ENCODE peak calls at places on chromosomes 2 and 18, in five cellular contexts. W, Z, L, V and I are unnamed samples.

GRCh38 chr2:148231858-148232257 is 211.0 kb downstream of the MBD5 start:
- DNase-seq in W (no peak), Z (no peak), L (peak), V (no peak), I (no peak)

GRCh38 chr18:32769242-32770180 is 3.3 kb downstream of the KLHL14 start:
- DNase-seq in W (no peak), Z (no peak), L (peak), V (no peak), I (no peak)

GRCh38 chr2:102256281-102256680 is 55.1 kb upstream of the IL1RL1 start:
- DNase-seq in W (no peak), Z (no peak), L (no peak), V (no peak), I (no peak)

GRCh38 chr18:68438983-68439382 is 275.9 kb downstream of the TMX3 start:
- DNase-seq in W (no peak), Z (no peak), L (no peak), V (no peak), I (no peak)

GRCh38 chr2:150478206-150478974 is 9.1 kb downstream of the RND3 start:
- DNase-seq in W (no peak), Z (no peak), L (no peak), V (no peak), I (no peak)

GRCh38 chr2:40690525-40690924 is 238.6 kb upstream of the SLC8A1 start:
- DNase-seq in W (no peak), Z (no peak), L (no peak), V (no peak), I (no peak)

GRCh38 chr2:7497223-7497622 is 580.0 kb downstream of the RNF144A start:
- DNase-seq in W (no peak), Z (no peak), L (no peak), V (no peak), I (no peak)

GRCh38 chr18:12391487-12392136 is 14.6 kb upstream of the AFG3L2 start:
- DNase-seq in W (peak), Z (no peak), L (peak), V (peak), I (peak)

GRCh38 chr2:42925742-42926437 is 133.5 kb upstream of the HAAO start:
- DNase-seq in W (no peak), Z (no peak), L (peak), V (no peak), I (no peak)

GRCh38 chr18:22171263-22171838 is 2.0 kb downstream of the GATA6 start:
- DNase-seq in W (peak), Z (no peak), L (no peak), V (no peak), I (no peak)

GRCh38 chr18:48893061-48893558 is 57.7 kb downstream of the SMAD7 start:
- DNase-seq in W (no peak), Z (no peak), L (no peak), V (no peak), I (no peak)

GRCh38 chr2:205909194-205909572 is 176.8 kb downstream of the INO80D start:
- DNase-seq in W (no peak), Z (no peak), L (no peak), V (no peak), I (peak)
- H3K27ac ChIP-seq in W (no peak), Z (no peak), L (no peak), V (no peak), I (peak)

GRCh38 chr2:237234268-237234667 is 148.6 kb downstream of the COPS8 start:
- DNase-seq in W (no peak), Z (no peak), L (no peak), V (no peak), I (no peak)
- TF ChIP-seq EP300 in W (peak), Z (no peak), L (no peak), V (no peak), I (no peak)

GRCh38 chr2:168974370-168974769 is 56.8 kb downstream of the ABCB11 start:
- DNase-seq in W (no peak), Z (no peak), L (no peak), V (no peak), I (no peak)

GRCh38 chr2:168970860-168971650 is 60.1 kb downstream of the ABCB11 start:
- DNase-seq in W (no peak), Z (no peak), L (no peak), V (no peak), I (no peak)

GRCh38 chr2:168978461-168978861 is 52.7 kb downstream of the ABCB11 start:
- DNase-seq in W (no peak), Z (no peak), L (no peak), V (no peak), I (no peak)

GRCh38 chr2:168977608-168978007 is 53.5 kb downstream of the ABCB11 start:
- DNase-seq in W (no peak), Z (no peak), L (no peak), V (peak), I (no peak)

DNA sequence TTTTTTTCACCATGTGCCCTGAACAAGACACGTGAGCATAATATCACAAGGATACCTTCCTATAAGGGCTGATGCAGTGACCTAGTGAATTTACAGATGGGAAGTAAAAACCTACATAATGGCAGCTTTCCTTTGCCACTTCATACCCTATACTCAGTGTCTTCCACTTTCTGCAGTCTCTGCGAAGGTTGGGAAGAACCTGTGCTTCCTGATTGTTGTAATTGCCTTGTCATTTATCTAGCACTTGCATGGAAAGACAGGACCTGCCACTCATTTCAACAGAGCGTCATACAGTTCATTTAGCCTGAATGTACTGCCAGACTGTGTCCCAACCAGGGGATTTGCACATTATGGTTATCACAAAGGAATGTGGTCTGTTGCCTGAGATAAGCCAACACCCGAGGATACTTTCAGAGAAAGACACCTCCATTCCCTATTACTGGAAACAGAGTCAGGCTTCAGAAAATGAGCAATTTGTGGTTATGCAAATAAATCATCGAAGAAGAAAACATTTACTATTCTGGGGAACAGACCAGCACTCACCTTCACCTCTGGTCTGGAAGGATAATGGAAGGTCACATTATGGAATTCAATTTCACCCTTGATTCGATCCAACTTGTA is 55.0 kb downstream of the ABCB11 start:
- DNase-seq in W (no peak), Z (no peak), L (no peak), V (peak), I (no peak)
- H3K27ac ChIP-seq in W (no peak), Z (no peak), L (no peak), V (peak), I (no peak)

GRCh38 chr2:113061241-113061640 is 2.2 kb downstream of the IL36RN start:
- DNase-seq in W (no peak), Z (peak), L (no peak), V (no peak), I (no peak)

GRCh38 chr2:113064898-113065297 is 2.9 kb upstream of the IL1F10 start:
- DNase-seq in W (no peak), Z (peak), L (no peak), V (no peak), I (no peak)

GRCh38 chr2:113067681-113068080 is at the start of gene IL1F10:
- DNase-seq in W (no peak), Z (peak), L (no peak), V (no peak), I (no peak)

GRCh38 chr2:113061896-113062770 is 3.1 kb downstream of the IL36RN start:
- DNase-seq in W (no peak), Z (peak), L (no peak), V (no peak), I (no peak)

GRCh38 chr2:113064281-113064680 is 3.5 kb upstream of the IL1F10 start:
- DNase-seq in W (no peak), Z (peak), L (no peak), V (no peak), I (no peak)
- TF ChIP-seq EP300 in W (no peak), Z (no peak), L (no peak), V (no peak), I (no peak)

DNA sequence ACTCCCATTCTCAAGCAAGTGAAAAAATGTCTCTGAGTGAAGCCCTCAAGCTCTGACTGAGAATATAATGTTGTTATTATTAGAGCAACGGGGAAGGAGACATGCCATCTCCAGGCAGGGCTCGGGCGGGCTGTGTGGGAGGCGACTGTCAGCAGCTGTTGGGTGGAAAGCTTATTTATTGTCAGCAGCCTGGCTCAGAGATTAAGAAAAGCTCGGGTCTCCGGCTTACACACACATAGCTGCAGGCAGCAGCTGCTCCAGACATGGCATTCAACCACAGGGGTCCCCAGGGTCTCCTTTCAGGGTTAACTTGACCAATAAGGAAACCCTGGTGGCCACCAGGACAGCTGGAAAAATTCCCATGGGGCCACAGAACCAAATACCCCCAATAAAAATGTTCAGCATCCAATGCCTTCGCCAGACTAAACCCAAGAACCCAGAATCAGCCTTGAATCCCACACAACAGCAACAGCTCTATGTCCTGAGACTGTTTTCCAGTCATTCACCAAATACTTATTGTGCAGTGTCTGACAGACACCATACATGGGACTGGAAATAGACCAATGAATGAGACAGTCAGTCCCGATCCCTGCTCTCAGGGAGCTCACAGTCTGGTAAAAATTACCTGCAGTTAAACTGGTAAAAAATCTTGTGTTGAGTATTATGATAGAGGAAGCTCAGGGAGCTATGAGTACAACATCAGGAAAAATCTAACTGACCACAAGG is 70.5 kb upstream of the RTN4 start:
- DNase-seq in W (peak), Z (no peak), L (no peak), V (peak), I (peak)
- H3K27ac ChIP-seq in W (no peak), Z (peak), L (no peak), V (peak), I (peak)

GRCh38 chr2:234203135-234203984 is 152.9 kb downstream of the SPP2 start:
- DNase-seq in W (no peak), Z (peak), L (peak), V (no peak), I (no peak)
- TF ChIP-seq EP300 in W (no peak), Z (no peak), L (no peak), V (no peak), I (no peak)

GRCh38 chr2:117232305-117232704 is 582.2 kb upstream of the DDX18 start:
- DNase-seq in W (no peak), Z (no peak), L (no peak), V (no peak), I (no peak)
- H3K27ac ChIP-seq in W (no peak), Z (no peak), L (no peak), V (no peak), I (no peak)

GRCh38 chr2:105574796-105575344 is 169.8 kb upstream of the NCK2 start:
- DNase-seq in W (no peak), Z (no peak), L (no peak), V (no peak), I (no peak)

GRCh38 chr2:105576050-105576439 is 168.7 kb upstream of the NCK2 start:
- DNase-seq in W (no peak), Z (no peak), L (no peak), V (no peak), I (no peak)

GRCh38 chr2:105575626-105576025 is 169.1 kb upstream of the NCK2 start:
- DNase-seq in W (no peak), Z (no peak), L (no peak), V (no peak), I (no peak)

GRCh38 chr2:105573490-105573889 is 171.2 kb upstream of the NCK2 start:
- DNase-seq in W (no peak), Z (no peak), L (no peak), V (no peak), I (no peak)

DNA sequence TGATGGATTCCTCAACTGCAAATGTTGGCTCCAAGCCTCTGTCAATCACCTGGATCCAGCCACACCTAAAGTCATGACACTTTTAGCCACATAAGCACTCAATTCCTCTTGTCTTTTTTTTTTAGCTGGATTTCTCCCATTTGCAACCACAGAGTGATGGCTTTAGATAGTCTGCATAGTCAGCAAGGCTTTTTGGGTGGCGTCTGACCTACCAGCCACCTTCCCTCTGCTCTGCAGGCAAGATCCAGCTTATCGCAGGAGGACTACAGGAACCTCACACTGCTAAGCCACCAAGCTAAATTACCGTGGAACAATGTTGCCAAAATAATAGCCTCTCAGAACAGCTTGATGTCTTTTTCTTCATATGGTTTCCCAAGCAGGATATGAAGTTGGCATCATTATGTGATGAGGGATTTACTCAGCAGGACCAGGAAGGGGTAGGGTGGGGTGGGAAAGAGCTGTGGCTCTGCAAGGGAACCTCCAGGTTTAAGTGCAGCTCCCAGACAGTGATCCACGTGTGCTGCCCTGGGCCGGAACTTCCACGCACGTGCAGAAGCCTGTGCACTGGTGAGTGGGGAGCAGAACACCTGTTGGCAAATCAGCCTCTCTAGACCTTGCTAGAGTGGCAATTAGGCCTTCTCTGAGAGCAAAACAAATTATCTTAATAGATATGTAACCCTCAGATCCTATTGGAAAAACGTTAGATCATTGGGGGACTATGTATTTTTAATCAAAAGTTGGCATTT is 170.6 kb upstream of the NCK2 start:
- DNase-seq in W (no peak), Z (no peak), L (no peak), V (no peak), I (no peak)
- TF ChIP-seq EP300 in W (no peak), Z (no peak), L (no peak), V (no peak), I (no peak)

GRCh38 chr2:628651-629050 is 48.6 kb downstream of the TMEM18 start:
- DNase-seq in W (no peak), Z (peak), L (no peak), V (no peak), I (no peak)
- H3K27ac ChIP-seq in W (no peak), Z (no peak), L (no peak), V (no peak), I (no peak)